ENCODE peak calls at places on chromosomes 7 and 10, in nine cellular contexts. T is activated CD4-positive, alpha-beta T cell treated with anti-CD3 and anti-CD28 coated beads, Interleukin-2, amount 50 U/mL, for 4 hours; W is neural progenitor cell; V is iris pigment epithelial cell; K is EL; A is uterus; G is cardiac muscle cell; Z is stimulated activated CD4-positive, alpha-beta T cell treated with anti-CD3 and anti-CD28 coated beads, Interleukin-2, amount 100 ng/mL, for 24 hours; O is lung. R is an unnamed sample.

GRCh38 chr7:2959343-2959680 is 84.4 kb downstream of the CARD11 start:
- DNase-seq in W (no peak), G (no peak), O (no peak), Z (no peak), T (no peak), A (no peak), K (no peak), V (no peak), R (no peak)

GRCh38 chr7:129993275-129993674 is 40.5 kb upstream of the UBE2H start:
- DNase-seq in W (no peak), V (peak; percentile 65), A (no peak), Z (no peak), O (no peak), K (no peak), T (no peak), G (no peak), R (no peak)

GRCh38 chr7:130560972-130561371 is 69.1 kb downstream of the MEST start:
- DNase-seq in K (peak; percentile 48), O (no peak), W (no peak), V (peak; percentile 65), Z (no peak), A (no peak), G (peak; percentile 62), T (no peak), R (no peak)

GRCh38 chr7:157271991-157272324 is 64.8 kb upstream of the DNAJB6 start:
- DNase-seq in G (peak; percentile 98), T (no peak), V (peak; percentile 100), O (peak; percentile 55), W (no peak), K (peak; percentile 93), Z (no peak), A (peak; percentile 86), R (peak; percentile 30)

GRCh38 chr10:16360001-16360400 is 76.8 kb upstream of the PTER start:
- DNase-seq in A (no peak), K (no peak), Z (no peak), O (no peak), V (no peak), W (no peak), T (no peak), G (no peak), R (no peak)

GRCh38 chr10:47311900-47312662 is 10.2 kb upstream of the GDF2 start:
- DNase-seq in G (peak; percentile 82), W (peak; percentile 91), V (peak; percentile 65), K (peak; percentile 70), Z (peak; percentile 89), O (peak; percentile 69), T (peak; percentile 84), A (peak; percentile 66), R (peak; percentile 80)

GRCh38 chr10:50347394-50347802 is 96.1 kb upstream of the ASAH2 start:
- DNase-seq in A (no peak), T (no peak), K (no peak), Z (no peak), O (no peak), V (no peak), W (no peak), G (peak; percentile 14), R (no peak)

GRCh38 chr7:91383875-91384274 is 119.6 kb downstream of the FZD1 start:
- DNase-seq in V (no peak), W (no peak), G (no peak), O (no peak), T (no peak), K (no peak), A (no peak), Z (no peak), R (no peak)

GRCh38 chr7:5870311-5870710 is 10.3 kb upstream of the OCM start:
- DNase-seq in G (no peak), A (no peak), K (no peak), O (no peak), Z (no peak), V (no peak), W (no peak), T (no peak), R (peak; percentile 81)

GRCh38 chr7:137656850-137657232 is 189.9 kb downstream of the DGKI start:
- DNase-seq in V (no peak), Z (no peak), W (no peak), K (no peak), G (no peak), O (no peak), T (no peak), A (no peak), R (no peak)

GRCh38 chr10:13770760-13771493 is 184.2 kb downstream of the PRPF18 start:
- DNase-seq in A (no peak), G (no peak), V (no peak), Z (no peak), K (no peak), W (no peak), O (no peak), T (no peak), R (no peak)

GRCh38 chr7:5591547-5591899 is 167.9 kb upstream of the TNRC18 start:
- DNase-seq in O (no peak), V (peak; percentile 82), A (no peak), Z (no peak), T (no peak), K (peak; percentile 97), W (peak; percentile 71), G (peak; percentile 92), R (no peak)

GRCh38 chr7:40298421-40298820 is 163.6 kb downstream of the SUGCT start:
- DNase-seq in Z (no peak), V (peak; percentile 92), T (no peak), K (peak; percentile 70), O (no peak), G (peak; percentile 68), W (no peak), A (no peak), R (no peak)

GRCh38 chr7:22140597-22140996 is 194.9 kb upstream of the CDCA7L start:
- DNase-seq in T (no peak), A (no peak), Z (no peak), W (peak; percentile 67), O (no peak), G (no peak), V (no peak), K (peak; percentile 23), R (no peak)

GRCh38 chr10:35236739-35237138 is 99.6 kb upstream of the CCNY start:
- DNase-seq in Z (no peak), K (peak; percentile 18), V (peak; percentile 36), W (peak; percentile 49), G (peak; percentile 56), T (no peak), O (no peak), A (no peak), R (no peak)

GRCh38 chr10:93999401-93999851 is 5.7 kb downstream of the PLCE1 start:
- DNase-seq in K (peak; percentile 77), O (peak; percentile 43), Z (no peak), V (peak; percentile 40), W (peak; percentile 14), A (peak; percentile 74), T (no peak), G (peak; percentile 90), R (no peak)

GRCh38 chr7:49768254-49768653 is 5.2 kb upstream of the VWC2 start:
- DNase-seq in T (no peak), O (no peak), G (no peak), W (no peak), V (no peak), K (no peak), A (no peak), Z (no peak), R (no peak)

GRCh38 chr10:20970044-20970443 is 72.9 kb upstream of the NEBL start:
- DNase-seq in V (peak; percentile 84), A (no peak), O (no peak), K (no peak), T (no peak), G (peak; percentile 65), W (no peak), Z (no peak), R (no peak)

GRCh38 chr10:36094091-36094490 is 452.0 kb upstream of the FZD8 start:
- DNase-seq in G (no peak), O (no peak), A (no peak), W (no peak), T (no peak), K (no peak), V (no peak), Z (no peak), R (no peak)

GRCh38 chr10:30804478-30805055 is 175.0 kb upstream of the LYZL2 start:
- DNase-seq in G (peak; percentile 90), V (no peak), W (no peak), Z (no peak), T (no peak), A (peak; percentile 93), O (no peak), K (no peak), R (no peak)

GRCh38 chr10:80324086-80324485 is 32.5 kb downstream of the DYDC1 start:
- DNase-seq in W (no peak), T (no peak), Z (no peak), G (peak; percentile 44), O (no peak), K (peak; percentile 52), V (peak; percentile 26), A (no peak), R (no peak)

GRCh38 chr7:17405786-17406185 is 107.3 kb downstream of the AHR start:
- DNase-seq in Z (no peak), W (no peak), A (no peak), O (no peak), V (peak; percentile 98), T (no peak), G (peak; percentile 93), K (peak; percentile 96), R (no peak)

GRCh38 chr7:94632338-94633024 is 23.5 kb downstream of the SGCE start:
- DNase-seq in V (peak; percentile 95), W (no peak), A (no peak), G (peak; percentile 70), K (peak; percentile 81), T (no peak), Z (no peak), O (no peak), R (no peak)

GRCh38 chr7:20280475-20281351 is 50.0 kb upstream of the ITGB8 start:
- DNase-seq in T (no peak), A (no peak), V (peak; percentile 84), K (peak; percentile 67), W (no peak), G (peak; percentile 77), O (no peak), Z (no peak), R (no peak)

GRCh38 chr7:117085769-117086463 is 132.6 kb downstream of the ST7 start:
- DNase-seq in O (no peak), K (no peak), A (no peak), G (peak; percentile 33), Z (no peak), V (peak; percentile 64), W (no peak), T (no peak), R (no peak)

GRCh38 chr7:30635798-30636197 is 41.1 kb downstream of the GARS1 start:
- DNase-seq in W (no peak), G (no peak), T (no peak), A (no peak), Z (no peak), O (no peak), K (no peak), V (no peak), R (no peak)

GRCh38 chr10:75095631-75096030 is 15.8 kb upstream of the SAMD8 start:
- DNase-seq in O (no peak), K (no peak), W (no peak), A (no peak), T (no peak), V (no peak), G (no peak), Z (no peak), R (no peak)

GRCh38 chr7:128161466-128162125 is 79.5 kb upstream of the LEP start:
- DNase-seq in K (peak; percentile 37), T (no peak), W (no peak), A (no peak), O (no peak), G (no peak), Z (no peak), V (no peak), R (no peak)

GRCh38 chr10:36712695-36713094 is 412.7 kb upstream of the ANKRD30A start:
- DNase-seq in K (no peak), W (no peak), A (no peak), Z (no peak), G (no peak), O (no peak), T (no peak), V (no peak), R (no peak)

GRCh38 chr7:6256709-6257535 is 15.5 kb downstream of the CYTH3 start:
- DNase-seq in G (peak; percentile 60), T (peak; percentile 13), K (peak; percentile 66), V (peak; percentile 86), O (no peak), W (no peak), Z (peak; percentile 44), A (no peak), R (peak; percentile 66)

GRCh38 chr7:36730046-36730445 is 5.8 kb upstream of the AOAH start:
- DNase-seq in O (no peak), K (no peak), W (no peak), A (no peak), T (no peak), Z (no peak), G (no peak), V (no peak), R (no peak)